ENCODE peak calls at places on chromosome 4, in seven cellular contexts. One of them, this sample, is unnamed.
A peak's percentile ranks its signal among the peaks of the same experiment; 100 is the strongest.

GRCh38 chr4:99458911-99459447 is 23.8 kb upstream of the ADH7 start:
- DNase-seq in upper lobe of left lung: no peak
- DNase-seq in stimulated activated CD4-positive, alpha-beta T cell treated with anti-CD3 and anti-CD28 coated beads, Interleukin-1b, Interleukin-23, amount 100 ng/mL, for 24 hours: no peak
- DNase-seq in effector memory CD4-positive, alpha-beta T cell: no peak
- DNase-seq in posterior cingulate gyrus: no peak
- DNase-seq in HTR-8/SVneo: peak; percentile 2
- DNase-seq in AG04450: no peak
- DNase-seq in this sample: no peak

GRCh38 chr4:92636038-92636825 is 332.5 kb downstream of the GRID2 start:
- DNase-seq in HTR-8/SVneo: no peak
- DNase-seq in posterior cingulate gyrus: no peak
- DNase-seq in effector memory CD4-positive, alpha-beta T cell: no peak
- DNase-seq in AG04450: no peak
- DNase-seq in stimulated activated CD4-positive, alpha-beta T cell treated with anti-CD3 and anti-CD28 coated beads, Interleukin-1b, Interleukin-23, amount 100 ng/mL, for 24 hours: no peak
- DNase-seq in upper lobe of left lung: no peak
- DNase-seq in this sample: no peak

GRCh38 chr4:87783781-87784180 is 15.6 kb upstream of the IBSP start:
- DNase-seq in HTR-8/SVneo: no peak
- DNase-seq in stimulated activated CD4-positive, alpha-beta T cell treated with anti-CD3 and anti-CD28 coated beads, Interleukin-1b, Interleukin-23, amount 100 ng/mL, for 24 hours: no peak
- DNase-seq in upper lobe of left lung: no peak
- DNase-seq in AG04450: no peak
- DNase-seq in effector memory CD4-positive, alpha-beta T cell: no peak
- DNase-seq in posterior cingulate gyrus: no peak
- DNase-seq in this sample: no peak

GRCh38 chr4:107269175-107269574 is 233.1 kb upstream of the DKK2 start:
- DNase-seq in AG04450: no peak
- DNase-seq in effector memory CD4-positive, alpha-beta T cell: no peak
- DNase-seq in posterior cingulate gyrus: no peak
- DNase-seq in stimulated activated CD4-positive, alpha-beta T cell treated with anti-CD3 and anti-CD28 coated beads, Interleukin-1b, Interleukin-23, amount 100 ng/mL, for 24 hours: no peak
- DNase-seq in upper lobe of left lung: peak; percentile 15
- DNase-seq in HTR-8/SVneo: no peak
- DNase-seq in this sample: no peak

GRCh38 chr4:8045909-8046308 is 106.2 kb upstream of the AFAP1 start:
- DNase-seq in HTR-8/SVneo: no peak
- DNase-seq in effector memory CD4-positive, alpha-beta T cell: no peak
- DNase-seq in upper lobe of left lung: peak; percentile 48
- DNase-seq in stimulated activated CD4-positive, alpha-beta T cell treated with anti-CD3 and anti-CD28 coated beads, Interleukin-1b, Interleukin-23, amount 100 ng/mL, for 24 hours: no peak
- DNase-seq in posterior cingulate gyrus: no peak
- DNase-seq in AG04450: no peak
- DNase-seq in this sample: no peak

GRCh38 chr4:4930677-4931076 is 71.2 kb downstream of the MSX1 start:
- DNase-seq in stimulated activated CD4-positive, alpha-beta T cell treated with anti-CD3 and anti-CD28 coated beads, Interleukin-1b, Interleukin-23, amount 100 ng/mL, for 24 hours: no peak
- DNase-seq in HTR-8/SVneo: no peak
- DNase-seq in effector memory CD4-positive, alpha-beta T cell: no peak
- DNase-seq in AG04450: no peak
- DNase-seq in upper lobe of left lung: no peak
- DNase-seq in posterior cingulate gyrus: no peak
- DNase-seq in this sample: no peak

GRCh38 chr4:86556791-86557415 is 37.2 kb upstream of the PTPN13 start:
- DNase-seq in stimulated activated CD4-positive, alpha-beta T cell treated with anti-CD3 and anti-CD28 coated beads, Interleukin-1b, Interleukin-23, amount 100 ng/mL, for 24 hours: no peak
- DNase-seq in upper lobe of left lung: no peak
- DNase-seq in AG04450: no peak
- DNase-seq in effector memory CD4-positive, alpha-beta T cell: no peak
- DNase-seq in posterior cingulate gyrus: no peak
- DNase-seq in HTR-8/SVneo: no peak
- DNase-seq in this sample: no peak

GRCh38 chr4:75781328-75781727 is 57.0 kb downstream of the USO1 start:
- DNase-seq in stimulated activated CD4-positive, alpha-beta T cell treated with anti-CD3 and anti-CD28 coated beads, Interleukin-1b, Interleukin-23, amount 100 ng/mL, for 24 hours: no peak
- DNase-seq in HTR-8/SVneo: no peak
- DNase-seq in AG04450: no peak
- DNase-seq in posterior cingulate gyrus: no peak
- DNase-seq in upper lobe of left lung: no peak
- DNase-seq in effector memory CD4-positive, alpha-beta T cell: no peak
- DNase-seq in this sample: no peak

GRCh38 chr4:113996599-113997177 is 17.2 kb upstream of the ARSJ start:
- DNase-seq in HTR-8/SVneo: no peak
- DNase-seq in upper lobe of left lung: no peak
- DNase-seq in stimulated activated CD4-positive, alpha-beta T cell treated with anti-CD3 and anti-CD28 coated beads, Interleukin-1b, Interleukin-23, amount 100 ng/mL, for 24 hours: no peak
- DNase-seq in posterior cingulate gyrus: no peak
- DNase-seq in effector memory CD4-positive, alpha-beta T cell: no peak
- DNase-seq in AG04450: no peak
- DNase-seq in this sample: no peak

GRCh38 chr4:140427104-140427918 is at the start of gene CLGN:
- DNase-seq in AG04450: no peak
- DNase-seq in posterior cingulate gyrus: peak; percentile 72
- DNase-seq in stimulated activated CD4-positive, alpha-beta T cell treated with anti-CD3 and anti-CD28 coated beads, Interleukin-1b, Interleukin-23, amount 100 ng/mL, for 24 hours: peak; percentile 22
- DNase-seq in upper lobe of left lung: peak; percentile 94
- DNase-seq in effector memory CD4-positive, alpha-beta T cell: no peak
- DNase-seq in HTR-8/SVneo: peak; percentile 79
- DNase-seq in this sample: peak; percentile 57

GRCh38 chr4:143390764-143391163 is 54.1 kb downstream of the GAB1 start:
- DNase-seq in upper lobe of left lung: no peak
- DNase-seq in AG04450: no peak
- DNase-seq in effector memory CD4-positive, alpha-beta T cell: no peak
- DNase-seq in stimulated activated CD4-positive, alpha-beta T cell treated with anti-CD3 and anti-CD28 coated beads, Interleukin-1b, Interleukin-23, amount 100 ng/mL, for 24 hours: no peak
- DNase-seq in posterior cingulate gyrus: no peak
- DNase-seq in HTR-8/SVneo: no peak
- DNase-seq in this sample: no peak

GRCh38 chr4:83932996-83933395 is 397.1 kb downstream of the GPAT3 start:
- DNase-seq in upper lobe of left lung: no peak
- DNase-seq in stimulated activated CD4-positive, alpha-beta T cell treated with anti-CD3 and anti-CD28 coated beads, Interleukin-1b, Interleukin-23, amount 100 ng/mL, for 24 hours: no peak
- DNase-seq in AG04450: no peak
- DNase-seq in effector memory CD4-positive, alpha-beta T cell: no peak
- DNase-seq in posterior cingulate gyrus: no peak
- DNase-seq in HTR-8/SVneo: no peak
- DNase-seq in this sample: no peak

GRCh38 chr4:165175879-165176278 is 31.5 kb upstream of the KLHL2 start:
- DNase-seq in stimulated activated CD4-positive, alpha-beta T cell treated with anti-CD3 and anti-CD28 coated beads, Interleukin-1b, Interleukin-23, amount 100 ng/mL, for 24 hours: no peak
- DNase-seq in HTR-8/SVneo: no peak
- DNase-seq in AG04450: no peak
- DNase-seq in upper lobe of left lung: no peak
- DNase-seq in posterior cingulate gyrus: no peak
- DNase-seq in effector memory CD4-positive, alpha-beta T cell: no peak
- DNase-seq in this sample: no peak

GRCh38 chr4:106502106-106502699 is 133.6 kb upstream of the GIMD1 start:
- DNase-seq in effector memory CD4-positive, alpha-beta T cell: no peak
- DNase-seq in upper lobe of left lung: no peak
- DNase-seq in AG04450: peak; percentile 7
- DNase-seq in stimulated activated CD4-positive, alpha-beta T cell treated with anti-CD3 and anti-CD28 coated beads, Interleukin-1b, Interleukin-23, amount 100 ng/mL, for 24 hours: peak; percentile 7
- DNase-seq in HTR-8/SVneo: peak; percentile 14
- DNase-seq in posterior cingulate gyrus: peak; percentile 58
- DNase-seq in this sample: no peak

GRCh38 chr4:35934370-35934981 is 309.8 kb downstream of the ARAP2 start:
- DNase-seq in stimulated activated CD4-positive, alpha-beta T cell treated with anti-CD3 and anti-CD28 coated beads, Interleukin-1b, Interleukin-23, amount 100 ng/mL, for 24 hours: no peak
- DNase-seq in HTR-8/SVneo: no peak
- DNase-seq in posterior cingulate gyrus: no peak
- DNase-seq in upper lobe of left lung: no peak
- DNase-seq in AG04450: no peak
- DNase-seq in effector memory CD4-positive, alpha-beta T cell: no peak
- DNase-seq in this sample: no peak

GRCh38 chr4:58749206-58749605 is 1639.0 kb upstream of the IGFBP7 start:
- DNase-seq in AG04450: no peak
- DNase-seq in stimulated activated CD4-positive, alpha-beta T cell treated with anti-CD3 and anti-CD28 coated beads, Interleukin-1b, Interleukin-23, amount 100 ng/mL, for 24 hours: no peak
- DNase-seq in HTR-8/SVneo: no peak
- DNase-seq in posterior cingulate gyrus: no peak
- DNase-seq in upper lobe of left lung: no peak
- DNase-seq in effector memory CD4-positive, alpha-beta T cell: no peak
- DNase-seq in this sample: no peak